ENCODE peak calls at places on chromosomes 3 and 15, in five cellular contexts. A is H9, Z is H1, L is neuronal stem cell, X is mesenchymal stem cell. C is an unnamed sample.

GRCh38 chr3:20914260-20914659 is 728.3 kb upstream of the SGO1 start:
- DNase-seq in A (no peak), Z (no peak), L (no peak), X (no peak), C (no peak)

GRCh38 chr3:132247211-132247610 is 70.0 kb upstream of the ACP3 start:
- DNase-seq in A (no peak), Z (no peak), L (no peak), X (no peak), C (no peak)

GRCh38 chr3:59970384-59970783 is 920.6 kb upstream of the CFAP20DC start:
- DNase-seq in A (no peak), Z (no peak), L (no peak), X (no peak), C (no peak)

GRCh38 chr3:95721938-95722337 is 1092.5 kb upstream of the EPHA6 start:
- DNase-seq in A (no peak), Z (no peak), L (no peak), X (peak), C (no peak)

GRCh38 chr15:40857601-40858351 is 13.9 kb downstream of the SPINT1 start:
- DNase-seq in A (peak), Z (no peak), L (peak), X (peak), C (peak)

GRCh38 chr3:136733317-136733833 is 18.8 kb downstream of the STAG1 start:
- DNase-seq in A (no peak), Z (no peak), L (no peak), X (no peak), C (peak)

GRCh38 chr3:134094491-134094890 is 64.8 kb upstream of the SLCO2A1 start:
- DNase-seq in A (no peak), Z (no peak), L (no peak), X (peak), C (peak)

GRCh38 chr3:57852896-57853295 is 96.8 kb downstream of the SLMAP start:
- DNase-seq in A (no peak), Z (no peak), L (no peak), X (peak), C (peak)

GRCh38 chr15:25863067-25863967 is at the start of gene ATP10A:
- DNase-seq in A (peak), Z (no peak), L (peak), X (peak), C (peak)

GRCh38 chr15:77579498-77580188 is 53.1 kb downstream of the LINGO1 start:
- DNase-seq in A (no peak), Z (no peak), L (no peak), X (no peak), C (no peak)

GRCh38 chr3:128548426-128549282 is 55.7 kb upstream of the GATA2 start:
- DNase-seq in A (no peak), Z (no peak), L (no peak), X (no peak), C (peak)

GRCh38 chr3:31135546-31135945 is 241.1 kb upstream of the GADL1 start:
- DNase-seq in A (no peak), Z (no peak), L (no peak), X (no peak), C (no peak)

GRCh38 chr3:111892070-111892469 is 33.0 kb downstream of the PHLDB2 start:
- DNase-seq in A (no peak), Z (no peak), L (no peak), X (no peak), C (no peak)

GRCh38 chr3:99666201-99666600 is 27.8 kb downstream of the COL8A1 start:
- DNase-seq in A (no peak), Z (no peak), L (no peak), X (peak), C (no peak)

GRCh38 chr3:66344391-66344811 is 123.6 kb downstream of the SLC25A26 start:
- DNase-seq in A (no peak), Z (no peak), L (no peak), X (no peak), C (no peak)

GRCh38 chr3:148992027-148992634 is 791 bp downstream of the GYG1 start:
- DNase-seq in A (peak), Z (no peak), L (peak), X (peak), C (no peak)

GRCh38 chr3:142098974-142099373 is 50.4 kb downstream of the TFDP2 start:
- DNase-seq in A (no peak), Z (no peak), L (no peak), X (no peak), C (peak)

GRCh38 chr3:58009749-58010535 is 1.7 kb downstream of the FLNB start:
- DNase-seq in A (peak), Z (no peak), L (no peak), X (peak), C (no peak)

GRCh38 chr3:5339967-5340535 is 152.5 kb downstream of the EDEM1 start:
- DNase-seq in A (no peak), Z (no peak), L (no peak), X (no peak), C (no peak)

GRCh38 chr3:33954956-33955355 is 156.5 kb downstream of the PDCD6IP start:
- DNase-seq in A (peak), Z (no peak), L (no peak), X (peak), C (no peak)

GRCh38 chr3:13563911-13564310 is 15.0 kb downstream of the FBLN2 start:
- DNase-seq in A (no peak), Z (no peak), L (no peak), X (no peak), C (no peak)

GRCh38 chr3:99659032-99659431 is 20.6 kb downstream of the COL8A1 start:
- DNase-seq in A (no peak), Z (no peak), L (no peak), X (peak), C (peak)

GRCh38 chr3:4751057-4752051 is 227.9 kb upstream of the BHLHE40 start:
- DNase-seq in A (no peak), Z (no peak), L (no peak), X (peak), C (peak)

GRCh38 chr3:119293761-119294401 is at the start of gene ARHGAP31:
- DNase-seq in A (peak), Z (no peak), L (peak), X (peak), C (peak)

GRCh38 chr3:106206165-106206564 is 337.4 kb upstream of the CBLB start:
- DNase-seq in A (no peak), Z (no peak), L (no peak), X (no peak), C (peak)

GRCh38 chr3:69328903-69329302 is 57.0 kb downstream of the FRMD4B start:
- DNase-seq in A (no peak), Z (no peak), L (no peak), X (no peak), C (no peak)

GRCh38 chr3:32421991-32422859 is 30.6 kb downstream of the CMTM7 start:
- DNase-seq in A (no peak), Z (no peak), L (no peak), X (peak), C (peak)

GRCh38 chr15:78307977-78308376 is 8.6 kb upstream of the SKIC8 start:
- DNase-seq in A (no peak), Z (no peak), L (no peak), X (no peak), C (no peak)

GRCh38 chr3:151199569-151200438 is 3.2 kb downstream of the GPR171 start:
- DNase-seq in A (no peak), Z (no peak), L (no peak), X (peak), C (peak)

GRCh38 chr15:83626171-83626802 is 27.6 kb upstream of the ADAMTSL3 start:
- DNase-seq in A (no peak), Z (no peak), L (no peak), X (peak), C (no peak)

GRCh38 chr3:48504051-48504946 is at the start of gene SHISA5:
- DNase-seq in A (peak), Z (no peak), L (peak), X (peak), C (peak)

GRCh38 chr3:51391075-51391565 is at the start of gene RBM15B:
- DNase-seq in A (peak), Z (peak), L (peak), X (peak), C (peak)
- H4K91ac ChIP-seq in A (no peak), Z (peak), L (peak), X (peak), C (peak)

GRCh38 chr3:152331975-152332374 is 63.2 kb downstream of the MBNL1 start:
- DNase-seq in A (no peak), Z (no peak), L (no peak), X (no peak), C (peak)
- H4K91ac ChIP-seq in A (no peak), Z (no peak), L (no peak), X (no peak), C (no peak)

DNA sequence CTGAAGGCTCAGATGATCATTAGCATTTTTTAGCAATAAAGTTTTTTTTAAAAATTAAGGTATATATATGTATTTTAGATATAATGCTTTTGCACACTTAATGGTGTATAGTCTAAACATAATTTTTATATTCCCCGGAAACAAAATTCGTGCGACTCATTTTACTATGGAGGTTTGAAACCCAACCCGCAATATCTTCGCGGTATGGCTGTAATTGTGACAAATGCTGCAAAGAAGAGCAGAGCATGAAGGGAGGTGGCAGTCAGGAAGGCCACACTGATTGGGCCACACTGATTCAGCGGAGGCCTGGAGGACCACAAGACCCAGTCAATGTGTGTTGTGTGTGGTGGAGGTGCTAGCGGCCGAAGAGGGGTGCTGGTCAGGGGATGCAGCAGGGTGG is 4.5 kb upstream of the CYP8B1 start:
- DNase-seq in A (no peak), Z (no peak), L (no peak), X (no peak), C (no peak)
- H4K91ac ChIP-seq in A (no peak), Z (no peak), L (no peak), X (no peak), C (no peak)

GRCh38 chr15:39140060-39140604 is 440.7 kb upstream of the THBS1 start:
- DNase-seq in A (no peak), Z (no peak), L (no peak), X (peak), C (peak)
- H4K91ac ChIP-seq in A (no peak), Z (no peak), L (no peak), X (peak), C (peak)

GRCh38 chr3:150183619-150184425 is 213.1 kb upstream of the PFN2 start:
- DNase-seq in A (peak), Z (peak), L (peak), X (peak), C (peak)
- H4K91ac ChIP-seq in A (no peak), Z (no peak), L (no peak), X (no peak), C (peak)

GRCh38 chr3:150022406-150023238 is 51.9 kb upstream of the PFN2 start:
- DNase-seq in A (peak), Z (no peak), L (no peak), X (no peak), C (peak)
- H4K91ac ChIP-seq in A (no peak), Z (no peak), L (no peak), X (peak), C (no peak)

DNA sequence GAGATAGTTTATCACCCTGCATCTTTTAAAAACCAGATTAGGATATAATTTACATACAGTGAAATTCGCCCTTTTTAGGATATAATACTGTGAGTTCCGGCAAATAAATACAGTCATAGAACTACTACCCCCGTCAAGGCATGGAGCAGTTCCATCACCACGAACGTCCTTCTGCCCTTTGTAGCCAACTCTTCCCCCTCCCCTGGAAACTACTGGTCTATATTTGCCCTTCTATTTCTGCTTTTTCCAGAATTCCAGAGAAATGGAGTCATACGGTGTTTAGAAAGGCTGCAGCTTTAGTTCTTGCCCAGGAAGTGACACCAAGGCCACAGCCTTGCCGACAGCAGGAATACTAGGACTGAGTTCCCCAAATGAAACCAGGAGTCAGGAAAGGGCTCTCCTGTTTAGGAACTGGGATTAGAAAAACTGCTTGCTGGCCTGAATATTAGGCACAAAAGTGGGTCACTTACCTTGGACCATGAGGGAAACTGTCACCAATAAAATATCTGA is 291.2 kb downstream of the FAM43A start:
- DNase-seq in A (no peak), Z (no peak), L (no peak), X (peak), C (no peak)
- H4K91ac ChIP-seq in A (no peak), Z (no peak), L (no peak), X (no peak), C (no peak)

GRCh38 chr3:55446860-55447259 is 40.2 kb downstream of the WNT5A start:
- DNase-seq in A (no peak), Z (no peak), L (no peak), X (no peak), C (no peak)
- H4K91ac ChIP-seq in A (no peak), Z (no peak), L (no peak), X (no peak), C (no peak)

GRCh38 chr15:99983894-99984293 is 250.7 kb upstream of the LYSMD4 start:
- DNase-seq in A (peak), Z (no peak), L (no peak), X (no peak), C (no peak)
- H4K91ac ChIP-seq in A (no peak), Z (peak), L (peak), X (peak), C (no peak)

C was measured in IMR-90.